ENCODE peak calls at places on chromosomes 16 and 17, in five cellular contexts. L is sigmoid colon, U is transverse colon, E is tibial nerve, P is K562. M is an unnamed sample. For H3K27me3, the result is how much of the 10 kb centered on the place peaks cover.

GRCh38 chr17:27457731-27458523 is 1.7 kb downstream of the KSR1 start:
- DNase-seq in P (peak), L (no peak), E (no peak), U (no peak), M (no peak)

GRCh38 chr17:15442316-15443185 is 24.9 kb downstream of the CDRT4 start:
- DNase-seq in L (peak), P (no peak), U (no peak), E (no peak), M (no peak)

GRCh38 chr17:56752263-56752662 is 81.5 kb downstream of the C17orf67 start:
- DNase-seq in L (no peak), E (no peak), U (no peak), P (no peak), M (no peak)

GRCh38 chr17:14813649-14814048 is 451.5 kb downstream of the PMP22 start:
- DNase-seq in E (no peak), P (peak), U (no peak), L (no peak), M (peak)

GRCh38 chr17:75241996-75242460 is 19.4 kb downstream of the GGA3 start:
- DNase-seq in P (no peak), L (no peak), E (peak), U (no peak), M (no peak)

GRCh38 chr17:72539981-72540897 is 419.4 kb downstream of the SOX9 start:
- DNase-seq in P (peak), L (peak), U (peak), E (peak), M (no peak)

GRCh38 chr17:74601944-74602572 is 10.0 kb upstream of the CD300LD start:
- DNase-seq in P (peak), E (peak), L (no peak), U (peak), M (no peak)

GRCh38 chr16:86899757-86900156 is 321.4 kb downstream of the FOXL1 start:
- DNase-seq in U (no peak), L (no peak), E (no peak), P (no peak), M (no peak)

GRCh38 chr17:3890082-3890892 is 2.6 kb downstream of the CAMKK1 start:
- DNase-seq in L (peak), P (peak), E (peak), U (peak), M (no peak)

GRCh38 chr16:46620265-46621005 is 744 bp downstream of the SHCBP1 start:
- DNase-seq in U (no peak), E (no peak), L (no peak), P (peak), M (no peak)

GRCh38 chr16:24834459-24835335 is 11.1 kb upstream of the SLC5A11 start:
- DNase-seq in L (peak), U (peak), P (peak), E (no peak), M (no peak)

GRCh38 chr17:7720125-7720524 is 2.6 kb downstream of the DNAH2 start:
- DNase-seq in P (no peak), E (no peak), U (no peak), L (no peak), M (no peak)

GRCh38 chr17:75629157-75629556 is 4.1 kb upstream of the SMIM5 start:
- DNase-seq in E (no peak), L (no peak), P (no peak), U (no peak), M (no peak)

GRCh38 chr16:86581458-86581857 is 3.1 kb downstream of the FOXL1 start:
- DNase-seq in L (no peak), P (no peak), E (no peak), U (no peak), M (no peak)

GRCh38 chr16:77555781-77556180 is 120.9 kb upstream of the ADAMTS18 start:
- DNase-seq in U (no peak), P (no peak), L (no peak), E (no peak), M (no peak)

GRCh38 chr16:63618896-63619295 is 1503.0 kb downstream of the CDH11 start:
- DNase-seq in L (no peak), U (no peak), E (no peak), P (no peak), M (no peak)

GRCh38 chr16:6797223-6797622 is 535.4 kb upstream of the RBFOX1 start:
- DNase-seq in L (no peak), E (no peak), P (no peak), U (no peak), M (no peak)

GRCh38 chr16:50400312-50400966 is 31.7 kb upstream of the BRD7 start:
- DNase-seq in L (no peak), E (no peak), U (no peak), P (no peak), M (peak)

GRCh38 chr17:57662644-57663308 is 82.3 kb downstream of the CCDC182 start:
- DNase-seq in L (peak), P (peak), E (peak), U (peak), M (peak)

GRCh38 chr16:72884037-72884436 is 163.9 kb downstream of the ZFHX3 start:
- DNase-seq in L (no peak), E (no peak), P (no peak), U (no peak), M (no peak)

GRCh38 chr17:39867891-39868553 is at the start of gene ZPBP2:
- DNase-seq in P (no peak), L (no peak), U (peak), E (no peak), M (no peak)
- H3K27me3 ChIP-seq in P (under half), L (half or more), U (half or more), E (half or more), M (half or more)

DNA sequence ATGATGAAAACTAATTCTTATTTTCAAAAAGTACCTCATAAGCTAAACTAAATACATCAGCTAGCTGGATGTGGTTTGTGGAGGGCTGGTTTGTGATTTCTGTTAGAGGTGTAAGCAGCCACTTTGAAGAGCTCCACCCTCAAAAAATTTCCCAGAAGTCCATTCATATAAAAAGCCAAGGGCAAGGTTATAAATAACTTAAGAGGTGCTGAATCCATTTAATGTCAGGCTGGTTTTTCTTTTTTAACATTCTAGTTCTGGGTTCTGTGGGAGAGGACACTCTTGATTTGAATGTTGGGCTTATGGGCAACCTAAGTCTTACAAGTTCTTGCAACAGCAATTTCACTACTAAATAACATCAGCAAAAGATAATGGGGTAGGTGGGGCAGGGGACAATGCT is 3.4 kb upstream of the WIPI1 start:
- DNase-seq in U (no peak), L (no peak), P (no peak), E (no peak), M (no peak)
- TF ChIP-seq EP300 in U (no peak), L (no peak), P (no peak), E (no peak), M (no peak)

DNA sequence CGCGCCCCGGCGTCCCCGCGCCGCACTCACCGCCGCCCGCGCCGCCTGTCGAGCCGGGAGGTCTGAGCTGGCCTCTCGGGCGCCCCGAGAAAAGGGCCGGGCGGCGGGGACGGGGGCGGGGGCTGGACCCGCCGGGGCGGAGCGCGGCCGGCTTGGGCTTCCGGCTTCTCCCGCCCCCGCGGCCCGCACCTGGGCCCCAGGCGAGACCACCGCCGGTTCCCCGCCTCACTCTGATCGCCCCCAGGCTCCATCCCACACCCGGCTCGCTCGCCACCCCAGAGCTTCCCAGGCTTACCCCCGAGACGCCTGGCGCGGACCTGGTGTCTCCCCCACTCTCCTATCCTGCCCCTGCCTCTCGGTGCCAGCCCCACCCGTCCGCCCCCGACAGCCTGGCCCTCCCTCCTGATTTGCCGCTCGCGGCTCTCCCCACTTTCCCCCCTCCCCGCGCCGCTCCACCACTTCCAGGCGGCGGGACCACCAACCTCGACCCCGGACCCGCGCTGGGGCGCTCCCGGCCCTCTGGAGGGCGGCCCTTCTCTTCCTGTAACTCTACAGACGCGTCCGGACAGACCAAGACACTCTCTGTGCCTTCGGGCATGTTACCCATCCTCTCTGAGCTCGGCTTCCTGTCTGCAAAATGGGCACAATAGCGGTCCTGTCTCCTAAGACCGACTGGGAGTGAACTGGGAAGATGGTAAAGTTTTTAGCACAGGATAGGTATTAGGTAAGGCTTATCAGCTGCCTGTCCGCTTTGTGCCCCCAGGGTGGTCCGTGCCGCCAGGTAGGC is at the start of gene LITAF:
- DNase-seq in L (peak), E (peak), P (peak), U (peak), M (no peak)
- TF ChIP-seq POLR2A in L (no peak), E (peak), P (no peak), U (peak), M (peak)

GRCh38 chr16:698911-699671 is 6.5 kb downstream of the FBXL16 start:
- DNase-seq in L (no peak), E (no peak), U (no peak), P (no peak), M (no peak)
- H3K27me3 ChIP-seq in L (half or more), E (half or more), U (half or more), P (under half), M (half or more)

DNA sequence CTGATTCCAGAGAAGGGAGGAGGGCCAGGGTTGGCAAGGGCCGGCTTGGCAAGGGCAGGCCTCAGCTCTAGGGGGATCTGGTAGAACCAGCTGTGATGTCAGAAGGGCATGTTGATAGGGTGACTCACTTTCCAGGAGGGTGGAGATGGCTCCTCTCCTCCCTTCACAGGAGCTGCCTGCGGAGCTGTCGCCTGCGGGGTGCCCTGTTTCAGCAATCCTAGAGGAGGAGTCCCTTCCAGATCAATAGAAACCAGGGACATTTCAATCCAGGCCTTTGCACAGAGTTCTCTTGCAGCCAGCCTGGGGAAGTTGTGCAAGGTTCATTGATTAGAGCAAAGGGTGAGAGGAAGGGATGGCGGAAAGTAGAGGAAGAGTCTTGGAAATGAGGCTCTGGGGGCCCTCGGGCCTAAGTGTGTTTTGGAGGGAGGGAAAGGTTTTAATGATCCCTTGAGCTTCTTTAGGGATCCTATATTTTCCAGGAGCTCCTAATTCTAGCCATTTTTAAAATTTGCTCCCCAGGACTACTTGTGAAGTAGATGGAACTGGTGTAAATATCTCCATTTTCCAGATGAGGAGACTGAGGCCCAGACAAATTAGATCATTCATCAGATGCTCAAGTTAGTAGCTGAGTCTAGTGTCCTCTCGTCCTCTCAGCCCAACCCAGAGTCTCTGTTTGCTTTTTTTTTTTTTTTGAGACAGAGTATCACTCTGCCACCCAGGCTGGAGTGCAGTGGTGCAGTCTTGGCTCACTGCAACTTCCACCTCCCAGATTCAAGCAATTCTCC is 24.8 kb upstream of the CSNK2A2 start:
- DNase-seq in L (no peak), P (peak), U (no peak), E (no peak), M (no peak)
- TF ChIP-seq EP300 in L (no peak), P (no peak), U (no peak), E (no peak), M (no peak)

M was measured in esophagus muscularis mucosa.